ENCODE peak calls at places on chromosomes 1 and 21, in six cellular contexts. Q, H, W, L, R and C are unnamed samples.

GRCh38 chr1:35725591-35725990 is 6.9 kb upstream of the C1orf216 start:
- DNase-seq in H (no peak), L (no peak), W (no peak), Q (no peak), R (no peak), C (no peak)

GRCh38 chr1:68495532-68495931 is 1.4 kb downstream of the DEPDC1 start:
- DNase-seq in R (no peak), H (no peak), L (peak; percentile 10), Q (no peak), W (peak; percentile 31), C (no peak)

GRCh38 chr1:95752515-95753381 is 518.7 kb downstream of the RWDD3 start:
- DNase-seq in R (no peak), H (no peak), L (no peak), W (no peak), Q (no peak), C (no peak)

GRCh38 chr21:44618909-44619308 is 7.0 kb downstream of the KRTAP10-8 start:
- DNase-seq in H (no peak), W (no peak), Q (no peak), L (no peak), R (no peak), C (no peak)

GRCh38 chr1:219088778-219089557 is 84.7 kb upstream of the LYPLAL1 start:
- DNase-seq in Q (peak; percentile 72), H (peak; percentile 83), R (no peak), L (peak; percentile 89), W (no peak), C (peak; percentile 69)

GRCh38 chr1:51558375-51558924 is 39.4 kb upstream of the EPS15 start:
- DNase-seq in H (no peak), L (peak; percentile 93), W (peak; percentile 42), R (no peak), Q (no peak), C (no peak)

GRCh38 chr1:107748529-107748928 is 216.5 kb downstream of the VAV3 start:
- DNase-seq in L (peak; percentile 35), H (no peak), Q (no peak), R (no peak), W (no peak), C (no peak)

GRCh38 chr1:41955461-41956159 is 36.9 kb upstream of the HIVEP3 start:
- DNase-seq in H (no peak), L (peak; percentile 99), R (no peak), Q (no peak), W (peak; percentile 84), C (no peak)

GRCh38 chr1:206736878-206737728 is 33.5 kb upstream of the IL19 start:
- DNase-seq in L (no peak), Q (no peak), W (no peak), R (no peak), H (no peak), C (no peak)

GRCh38 chr1:173454966-173455524 is 22.1 kb upstream of the PRDX6 start:
- DNase-seq in L (no peak), W (no peak), Q (no peak), R (no peak), H (no peak), C (no peak)

GRCh38 chr21:45421071-45421845 is 16.3 kb downstream of the COL18A1 start:
- DNase-seq in L (peak; percentile 20), H (no peak), W (no peak), Q (peak; percentile 70), R (peak; percentile 66), C (no peak)

GRCh38 chr21:41138711-41139110 is 29.2 kb upstream of the BACE2 start:
- DNase-seq in H (no peak), L (no peak), W (no peak), R (no peak), Q (no peak), C (no peak)

GRCh38 chr1:50822035-50822776 is 137.9 kb downstream of the FAF1 start:
- DNase-seq in L (peak; percentile 7), Q (no peak), W (no peak), R (no peak), H (no peak), C (no peak)

GRCh38 chr1:12245116-12245515 is 15.3 kb downstream of the VPS13D start:
- DNase-seq in W (no peak), Q (no peak), H (no peak), L (no peak), R (no peak), C (no peak)

GRCh38 chr1:223759273-223759672 is 46.9 kb downstream of the CAPN2 start:
- DNase-seq in H (no peak), W (no peak), R (no peak), L (no peak), Q (no peak), C (no peak)

GRCh38 chr21:42480736-42481135 is 15.3 kb downstream of the RSPH1 start:
- DNase-seq in W (no peak), R (no peak), L (no peak), Q (peak; percentile 7), H (no peak), C (no peak)

GRCh38 chr1:242427519-242427918 is 97.0 kb downstream of the PLD5 start:
- DNase-seq in L (no peak), W (no peak), H (no peak), Q (no peak), R (no peak), C (no peak)

GRCh38 chr1:242430956-242431355 is 93.5 kb downstream of the PLD5 start:
- DNase-seq in L (no peak), R (no peak), H (no peak), W (no peak), Q (no peak), C (no peak)

GRCh38 chr1:242426271-242426905 is 98.1 kb downstream of the PLD5 start:
- DNase-seq in Q (no peak), L (peak; percentile 89), W (no peak), H (no peak), R (no peak), C (no peak)

GRCh38 chr1:242431786-242432185 is 92.7 kb downstream of the PLD5 start:
- DNase-seq in H (no peak), Q (no peak), L (no peak), R (no peak), W (no peak), C (no peak)

GRCh38 chr1:242428403-242429190 is 95.9 kb downstream of the PLD5 start:
- DNase-seq in R (no peak), L (no peak), W (no peak), Q (no peak), H (no peak), C (no peak)
- H3K27me3 ChIP-seq in R (no peaks in the 10 kb centered on the region), L (no peaks in the 10 kb centered on the region), W (no peaks in the 10 kb centered on the region), Q (no peaks in the 10 kb centered on the region), H (no peaks in the 10 kb centered on the region), C (no peaks in the 10 kb centered on the region)

DNA sequence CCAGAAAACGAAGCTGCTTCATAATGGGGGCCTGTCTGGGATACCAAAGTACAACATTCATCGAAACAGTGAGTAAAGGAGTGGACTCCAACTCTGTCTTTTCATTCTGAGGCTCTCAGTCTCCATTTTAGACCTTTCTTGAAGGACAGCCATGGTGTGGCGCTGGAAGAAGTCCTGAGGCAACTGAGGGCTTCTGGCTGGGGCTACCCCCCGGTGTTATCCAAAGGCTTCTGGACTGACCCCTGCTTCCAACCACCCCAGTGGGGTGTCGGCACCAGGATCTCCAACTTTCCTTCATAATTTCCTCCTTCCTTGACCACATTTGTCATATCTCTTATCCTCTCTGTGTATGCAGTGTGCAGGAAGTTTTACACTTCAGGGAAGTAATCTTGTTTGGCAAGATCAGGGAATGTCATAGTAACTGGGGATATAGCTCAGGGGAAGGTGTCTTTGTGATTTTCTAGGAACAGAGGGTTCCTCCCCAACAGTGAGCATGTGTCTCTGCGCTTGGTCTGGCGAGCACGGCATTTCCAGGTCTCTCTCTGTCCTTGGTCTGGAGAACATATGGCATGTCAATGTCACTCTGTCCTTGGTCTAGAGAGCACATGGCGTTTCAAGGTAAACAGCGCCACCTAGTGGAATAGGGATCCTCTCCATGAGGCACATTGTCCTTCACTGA is 19.4 kb upstream of the BSDC1 start:
- DNase-seq in L (peak; percentile 46), H (peak; percentile 31), Q (peak; percentile 76), W (peak; percentile 63), R (peak; percentile 55), C (peak; percentile 55)
- TF ChIP-seq CTCF in L (peak; percentile 78), H (peak; percentile 69), Q (peak; percentile 69), W (peak; percentile 72), R (peak; percentile 55), C (peak; percentile 67)

GRCh38 chr1:28064064-28064463 is 24.3 kb downstream of the EYA3 start:
- DNase-seq in R (no peak), H (no peak), W (peak; percentile 72), L (peak; percentile 47), Q (no peak), C (no peak)
- H3K27ac ChIP-seq in R (no peak overlapping the region), H (no peak overlapping the region), W (peak overlapping the region; percentile 75), L (no peak overlapping the region), Q (no peak overlapping the region), C (no peak overlapping the region)

DNA sequence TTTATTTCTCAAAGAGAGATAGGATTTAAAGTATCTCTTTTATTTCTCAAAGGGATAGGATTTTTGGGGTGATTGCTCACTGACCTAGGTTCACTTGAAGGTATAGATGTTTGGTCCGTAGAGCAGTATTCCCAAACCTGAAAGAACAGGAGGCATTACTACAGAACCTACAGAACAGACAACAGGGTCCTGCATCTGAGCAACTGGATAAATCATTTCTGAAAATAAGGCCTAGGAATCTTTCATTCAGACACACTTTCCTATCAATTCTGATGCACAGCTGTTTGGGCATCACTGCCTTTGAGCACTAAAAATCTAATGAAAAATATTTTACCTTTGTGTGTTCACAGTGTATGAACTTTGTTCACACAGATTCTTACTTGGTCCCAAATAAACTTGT is 17.2 kb upstream of the CLIC6 start:
- DNase-seq in R (no peak), L (no peak), W (no peak), H (no peak), Q (no peak), C (no peak)
- H3K27me3 ChIP-seq in R (no peaks in the 10 kb centered on the region), L (no peaks in the 10 kb centered on the region), W (peaks cover 1% of the 10 kb centered on the region), H (no peaks in the 10 kb centered on the region), Q (peaks cover 3% of the 10 kb centered on the region), C (no peaks in the 10 kb centered on the region)

GRCh38 chr1:101697057-101697456 is 299.7 kb downstream of the OLFM3 start:
- DNase-seq in H (no peak), R (no peak), W (peak; percentile 5), L (peak; percentile 1), Q (no peak), C (no peak)
- TF ChIP-seq CTCF in H (no peak), R (no peak), W (no peak), L (no peak), Q (no peak), C (no peak)

GRCh38 chr1:109396971-109397370 is 747 bp downstream of the SORT1 start:
- DNase-seq in Q (no peak), H (peak; percentile 40), R (no peak), W (peak; percentile 4), L (no peak), C (no peak)

GRCh38 chr1:109396513-109396839 is 1.2 kb downstream of the SORT1 start:
- DNase-seq in L (no peak), Q (no peak), R (no peak), W (no peak), H (no peak), C (no peak)

GRCh38 chr1:109397451-109398342 is at the start of gene SORT1:
- DNase-seq in H (peak; percentile 85), W (peak; percentile 91), L (peak; percentile 77), R (peak; percentile 82), Q (peak; percentile 85), C (peak; percentile 93)

GRCh38 chr1:109394591-109395281 is 3.0 kb downstream of the SORT1 start:
- DNase-seq in L (no peak), H (no peak), Q (no peak), W (no peak), R (no peak), C (no peak)

GRCh38 chr1:109395602-109396512 is 1.9 kb downstream of the SORT1 start:
- DNase-seq in Q (no peak), W (no peak), R (no peak), H (no peak), L (no peak), C (no peak)
- H3K27ac ChIP-seq in Q (peak overlapping the region; percentile 45), W (no peak overlapping the region), R (peak overlapping the region; percentile 72), H (peak overlapping the region; percentile 97), L (no peak overlapping the region), C (peak overlapping the region; percentile 87)